ENCODE peak calls at places on chromosomes 16 and 17, in seven cellular contexts. D is HT-29, X is activated T-cell treated with anti-CD3 and anti-CD28 coated beads for 48 hours, J is body of pancreas, P is NCI-H1694 treated with DMSO at 0.1 percent for 48 hours, A is fibroblast of lung, V is lower leg skin. Q is an unnamed sample.

GRCh38 chr17:31496601-31497000 is 105.1 kb downstream of the RAB11FIP4 start:
- DNase-seq in D (no peak), V (no peak), P (no peak), A (no peak), J (no peak), X (no peak), Q (no peak)

GRCh38 chr16:19528666-19529065 is 4.9 kb downstream of the CCP110 start:
- DNase-seq in X (no peak), J (no peak), V (no peak), D (no peak), A (no peak), P (no peak), Q (no peak)

GRCh38 chr16:75260856-75261589 is 9.6 kb upstream of the BCAR1 start:
- DNase-seq in X (no peak), P (no peak), J (no peak), D (no peak), A (no peak), V (no peak), Q (no peak)

GRCh38 chr16:19393226-19394074 is 24.2 kb upstream of the TMC5 start:
- DNase-seq in V (no peak), X (no peak), A (peak), D (peak), J (no peak), P (no peak), Q (no peak)

GRCh38 chr16:77657016-77657415 is 65.3 kb upstream of the NUDT7 start:
- DNase-seq in J (no peak), X (no peak), V (no peak), P (no peak), A (peak), D (no peak), Q (no peak)

GRCh38 chr17:66925811-66926500 is 38.6 kb upstream of the CACNG4 start:
- DNase-seq in V (no peak), A (no peak), P (no peak), D (no peak), X (no peak), J (no peak), Q (no peak)

GRCh38 chr16:30367349-30368009 is 2.8 kb downstream of the TBC1D10B start:
- DNase-seq in P (no peak), D (peak), V (no peak), A (no peak), J (no peak), X (no peak), Q (no peak)

GRCh38 chr16:48321307-48322036 is 63.7 kb downstream of the SIAH1 start:
- DNase-seq in J (no peak), P (no peak), A (peak), V (no peak), D (no peak), X (no peak), Q (peak)

GRCh38 chr17:19255279-19255678 is 18.1 kb downstream of the EPN2 start:
- DNase-seq in A (no peak), V (no peak), X (no peak), J (no peak), D (no peak), P (no peak), Q (no peak)

GRCh38 chr17:42247734-42248133 is 28.5 kb downstream of the STAT5B start:
- DNase-seq in V (no peak), D (no peak), J (no peak), A (peak), P (no peak), X (no peak), Q (peak)

GRCh38 chr17:364766-365165 is 12.2 kb upstream of the RPH3AL start:
- DNase-seq in A (no peak), D (no peak), V (peak), X (no peak), J (no peak), P (no peak), Q (no peak)

GRCh38 chr17:11276486-11276885 is 35.5 kb downstream of the SHISA6 start:
- DNase-seq in X (no peak), P (no peak), J (no peak), D (no peak), V (no peak), A (no peak), Q (no peak)

GRCh38 chr16:66543541-66543940 is 6.4 kb downstream of the TK2 start:
- DNase-seq in D (no peak), X (no peak), P (no peak), V (peak), A (no peak), J (no peak), Q (no peak)